ENCODE peak calls at places on chromosomes 6 and 20, in six cellular contexts. One of them, this sample, is unnamed.

GRCh38 chr6:16712931-16713484 is 48.3 kb downstream of the ATXN1 start:
- DNase-seq in GM18507: no peak
- DNase-seq in uterus: peak
- DNase-seq in GM03348: peak
- DNase-seq in SJSA1: peak
- DNase-seq in suprapubic skin: peak
- DNase-seq in this sample: no peak

GRCh38 chr20:38001173-38001875 is 31.9 kb downstream of the TTI1 start:
- DNase-seq in GM18507: no peak
- DNase-seq in uterus: no peak
- DNase-seq in suprapubic skin: no peak
- DNase-seq in SJSA1: no peak
- DNase-seq in GM03348: peak
- DNase-seq in this sample: no peak

GRCh38 chr6:151445482-151445881 is 6.4 kb downstream of the RMND1 start:
- DNase-seq in GM18507: no peak
- DNase-seq in SJSA1: no peak
- DNase-seq in suprapubic skin: no peak
- DNase-seq in uterus: no peak
- DNase-seq in GM03348: peak
- DNase-seq in this sample: no peak

GRCh38 chr6:25054469-25054868 is 118.7 kb upstream of the RIPOR2 start:
- DNase-seq in GM03348: peak
- DNase-seq in SJSA1: no peak
- DNase-seq in GM18507: no peak
- DNase-seq in uterus: no peak
- DNase-seq in suprapubic skin: no peak
- DNase-seq in this sample: no peak

GRCh38 chr6:101391772-101392560 is 1.5 kb upstream of the GRIK2 start:
- DNase-seq in uterus: no peak
- DNase-seq in suprapubic skin: no peak
- DNase-seq in GM18507: no peak
- DNase-seq in GM03348: no peak
- DNase-seq in SJSA1: no peak
- DNase-seq in this sample: no peak

GRCh38 chr6:42431356-42431755 is 20.4 kb downstream of the TRERF1 start:
- DNase-seq in GM03348: no peak
- DNase-seq in uterus: no peak
- DNase-seq in suprapubic skin: no peak
- DNase-seq in SJSA1: no peak
- DNase-seq in GM18507: no peak
- DNase-seq in this sample: no peak

GRCh38 chr20:5674176-5674660 is 76.0 kb upstream of the SHLD1 start:
- DNase-seq in SJSA1: no peak
- DNase-seq in GM03348: no peak
- DNase-seq in GM18507: no peak
- DNase-seq in suprapubic skin: no peak
- DNase-seq in uterus: no peak
- DNase-seq in this sample: no peak

GRCh38 chr20:62258499-62259293 is 20.4 kb downstream of the OSBPL2 start:
- DNase-seq in SJSA1: no peak
- DNase-seq in uterus: no peak
- DNase-seq in suprapubic skin: no peak
- DNase-seq in GM03348: peak
- DNase-seq in GM18507: no peak
- DNase-seq in this sample: no peak

GRCh38 chr6:20236344-20236743 is 24.1 kb upstream of the MBOAT1 start:
- DNase-seq in GM03348: no peak
- DNase-seq in uterus: no peak
- DNase-seq in GM18507: no peak
- DNase-seq in suprapubic skin: no peak
- DNase-seq in SJSA1: no peak
- DNase-seq in this sample: no peak

GRCh38 chr6:11584264-11584663 is 46.7 kb downstream of the TMEM170B start:
- DNase-seq in GM03348: no peak
- DNase-seq in uterus: no peak
- DNase-seq in GM18507: no peak
- DNase-seq in suprapubic skin: no peak
- DNase-seq in SJSA1: no peak
- DNase-seq in this sample: no peak

GRCh38 chr6:46626228-46626909 is 26.2 kb downstream of the CYP39A1 start:
- DNase-seq in uterus: no peak
- DNase-seq in GM18507: no peak
- DNase-seq in SJSA1: no peak
- DNase-seq in suprapubic skin: no peak
- DNase-seq in GM03348: peak
- DNase-seq in this sample: no peak

GRCh38 chr6:105164418-105164817 is 15.4 kb downstream of the POPDC3 start:
- DNase-seq in uterus: no peak
- DNase-seq in GM03348: no peak
- DNase-seq in GM18507: no peak
- DNase-seq in suprapubic skin: no peak
- DNase-seq in SJSA1: no peak
- DNase-seq in this sample: no peak

GRCh38 chr20:23111307-23111943 is 25.3 kb upstream of the CD93 start:
- DNase-seq in GM18507: no peak
- DNase-seq in uterus: no peak
- DNase-seq in SJSA1: no peak
- DNase-seq in suprapubic skin: no peak
- DNase-seq in GM03348: no peak
- DNase-seq in this sample: no peak

GRCh38 chr6:107386340-107386739 is 73.0 kb downstream of the PDSS2 start:
- DNase-seq in SJSA1: no peak
- DNase-seq in uterus: no peak
- DNase-seq in GM18507: no peak
- DNase-seq in suprapubic skin: no peak
- DNase-seq in GM03348: no peak
- DNase-seq in this sample: no peak

GRCh38 chr6:13091192-13091591 is 237.1 kb downstream of the TBC1D7 start:
- DNase-seq in uterus: no peak
- DNase-seq in GM18507: no peak
- DNase-seq in GM03348: no peak
- DNase-seq in suprapubic skin: no peak
- DNase-seq in SJSA1: no peak
- DNase-seq in this sample: no peak

GRCh38 chr20:38110525-38111178 is 54.4 kb downstream of the TGM2 start:
- DNase-seq in uterus: no peak
- DNase-seq in SJSA1: peak
- DNase-seq in suprapubic skin: no peak
- DNase-seq in GM03348: no peak
- DNase-seq in GM18507: no peak
- DNase-seq in this sample: no peak

GRCh38 chr6:96853083-96853482 is 15.8 kb upstream of the GPR63 start:
- DNase-seq in uterus: no peak
- DNase-seq in suprapubic skin: no peak
- DNase-seq in GM03348: no peak
- DNase-seq in SJSA1: no peak
- DNase-seq in GM18507: no peak
- DNase-seq in this sample: no peak

GRCh38 chr20:8853805-8854338 is 215.0 kb upstream of the PLCB4 start:
- DNase-seq in GM18507: peak
- DNase-seq in SJSA1: peak
- DNase-seq in uterus: peak
- DNase-seq in GM03348: peak
- DNase-seq in suprapubic skin: no peak
- DNase-seq in this sample: peak

GRCh38 chr6:78883651-78884050 is 16.3 kb downstream of the IRAK1BP1 start:
- DNase-seq in SJSA1: no peak
- DNase-seq in GM03348: no peak
- DNase-seq in suprapubic skin: no peak
- DNase-seq in uterus: no peak
- DNase-seq in GM18507: no peak
- DNase-seq in this sample: no peak

GRCh38 chr6:108027054-108027453 is 47.5 kb downstream of the OSTM1 start:
- DNase-seq in uterus: no peak
- DNase-seq in GM18507: no peak
- DNase-seq in GM03348: no peak
- DNase-seq in suprapubic skin: no peak
- DNase-seq in SJSA1: no peak
- DNase-seq in this sample: no peak

GRCh38 chr6:127300411-127300810 is 33.7 kb downstream of the RNF146 start:
- DNase-seq in suprapubic skin: no peak
- DNase-seq in uterus: no peak
- DNase-seq in SJSA1: peak
- DNase-seq in GM18507: no peak
- DNase-seq in GM03348: peak
- DNase-seq in this sample: no peak

This sample was measured in GM19239.